ENCODE peak calls at places on chromosomes 13 and 19, in four cellular contexts. Z is H1, A is HepG2, L is GM12878. Y is an unnamed sample.

GRCh38 chr13:79423801-79424642 is 18.0 kb upstream of the RBM26 start:
- DNase-seq in Z (no peak), A (peak), L (no peak), Y (peak)

GRCh38 chr13:64278493-64278892 is 2862.8 kb upstream of the PCDH20 start:
- DNase-seq in Z (no peak), A (no peak), L (no peak), Y (no peak)

GRCh38 chr13:34432234-34432633 is 509.8 kb upstream of the NBEA start:
- DNase-seq in Z (no peak), A (no peak), L (no peak), Y (no peak)

GRCh38 chr19:38850976-38851621 is 1.3 kb upstream of the HNRNPL start:
- DNase-seq in Z (no peak), A (no peak), L (no peak), Y (peak)

GRCh38 chr19:19034204-19034624 is 811 bp downstream of the ARMC6 start:
- DNase-seq in Z (peak), A (peak), L (peak), Y (peak)

GRCh38 chr19:52140077-52140710 is 456 bp upstream of the ZNF616 start:
- DNase-seq in Z (no peak), A (peak), L (no peak), Y (no peak)

GRCh38 chr19:9487016-9487415 is 11.4 kb downstream of the ZNF560 start:
- DNase-seq in Z (no peak), A (no peak), L (no peak), Y (no peak)

GRCh38 chr13:82614086-82614485 is 1268.2 kb downstream of the SLITRK1 start:
- DNase-seq in Z (no peak), A (no peak), L (no peak), Y (no peak)

GRCh38 chr13:71870036-71870435 is 3.0 kb upstream of the DACH1 start:
- DNase-seq in Z (no peak), A (no peak), L (no peak), Y (no peak)

GRCh38 chr13:53150568-53150967 is 122.0 kb downstream of the OLFM4 start:
- DNase-seq in Z (no peak), A (no peak), L (no peak), Y (no peak)

GRCh38 chr19:5674734-5675133 is 5.6 kb downstream of the MICOS13 start:
- DNase-seq in Z (no peak), A (no peak), L (no peak), Y (no peak)

GRCh38 chr13:35987572-35988513 is 143.3 kb downstream of the DCLK1 start:
- DNase-seq in Z (no peak), A (no peak), L (no peak), Y (no peak)

GRCh38 chr19:5035817-5036732 is 67.2 kb downstream of the KDM4B start:
- DNase-seq in Z (no peak), A (no peak), L (no peak), Y (no peak)

GRCh38 chr13:98487016-98487415 is 89.9 kb downstream of the STK24 start:
- DNase-seq in Z (no peak), A (no peak), L (no peak), Y (no peak)

GRCh38 chr19:35216833-35217707 is 11.5 kb downstream of the FAM187B start:
- DNase-seq in Z (no peak), A (no peak), L (no peak), Y (no peak)

GRCh38 chr19:4172861-4173473 is 9.4 kb downstream of the SIRT6 start:
- DNase-seq in Z (no peak), A (no peak), L (no peak), Y (peak)

GRCh38 chr13:75704942-75705320 is 68.8 kb downstream of the LMO7 start:
- DNase-seq in Z (no peak), A (no peak), L (no peak), Y (no peak)

GRCh38 chr13:92136449-92137180 is 738.2 kb downstream of the GPC5 start:
- DNase-seq in Z (no peak), A (no peak), L (no peak), Y (no peak)

GRCh38 chr19:11196406-11197287 is 698 bp downstream of the KANK2 start:
- DNase-seq in Z (no peak), A (no peak), L (no peak), Y (peak)

GRCh38 chr13:25690582-25690981 is 318.8 kb downstream of the ATP8A2 start:
- DNase-seq in Z (no peak), A (no peak), L (no peak), Y (no peak)

GRCh38 chr13:77545626-77546412 is 10.3 kb downstream of the SCEL start:
- DNase-seq in Z (no peak), A (no peak), L (no peak), Y (no peak)

GRCh38 chr19:43464089-43464775 is 1.2 kb downstream of the LYPD3 start:
- DNase-seq in Z (no peak), A (no peak), L (no peak), Y (peak)

GRCh38 chr13:40440990-40441820 is 225.2 kb downstream of the FOXO1 start:
- DNase-seq in Z (no peak), A (no peak), L (no peak), Y (peak)

GRCh38 chr13:60591348-60591747 is 194.3 kb downstream of the TDRD3 start:
- DNase-seq in Z (no peak), A (no peak), L (no peak), Y (no peak)

DNA sequence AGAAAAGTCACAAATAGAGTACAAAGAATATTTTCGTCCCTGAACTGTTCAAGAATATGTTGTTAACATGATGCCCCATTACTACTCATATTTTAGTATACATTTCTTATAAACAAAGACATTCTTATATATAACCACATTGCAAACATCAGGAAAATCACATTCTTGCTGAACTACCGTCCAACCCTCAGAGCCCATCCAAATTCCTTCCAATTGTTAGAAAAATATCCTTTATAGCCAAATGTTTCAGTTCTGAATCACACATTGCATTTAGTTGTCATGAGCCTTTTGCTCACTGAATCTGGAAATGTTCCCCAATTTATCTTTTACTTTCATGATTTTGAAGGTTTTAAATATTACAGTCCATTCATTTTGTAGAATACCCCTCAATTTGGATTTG is 467.8 kb upstream of the ARGLU1 start:
- DNase-seq in Z (no peak), A (no peak), L (no peak), Y (no peak)
- TF ChIP-seq TCF12 in Z (no peak), A (no peak), L (no peak), Y (no peak)

GRCh38 chr19:55635856-55636440 is 4.9 kb upstream of the ZNF580 start:
- DNase-seq in Z (no peak), A (no peak), L (no peak), Y (peak)

GRCh38 chr19:55633866-55634265 is 6.9 kb upstream of the ZNF580 start:
- DNase-seq in Z (no peak), A (no peak), L (no peak), Y (no peak)

GRCh38 chr19:55635334-55635717 is 5.5 kb upstream of the ZNF580 start:
- DNase-seq in Z (no peak), A (no peak), L (no peak), Y (no peak)

GRCh38 chr19:55636723-55637122 is 4.1 kb upstream of the ZNF580 start:
- DNase-seq in Z (no peak), A (no peak), L (no peak), Y (no peak)

GRCh38 chr19:55632463-55632834 is 8.1 kb upstream of the ZNF784 start:
- DNase-seq in Z (no peak), A (peak), L (peak), Y (peak)
- TF ChIP-seq TCF12 in Z (no peak), A (no peak), L (no peak), Y (no peak)

DNA sequence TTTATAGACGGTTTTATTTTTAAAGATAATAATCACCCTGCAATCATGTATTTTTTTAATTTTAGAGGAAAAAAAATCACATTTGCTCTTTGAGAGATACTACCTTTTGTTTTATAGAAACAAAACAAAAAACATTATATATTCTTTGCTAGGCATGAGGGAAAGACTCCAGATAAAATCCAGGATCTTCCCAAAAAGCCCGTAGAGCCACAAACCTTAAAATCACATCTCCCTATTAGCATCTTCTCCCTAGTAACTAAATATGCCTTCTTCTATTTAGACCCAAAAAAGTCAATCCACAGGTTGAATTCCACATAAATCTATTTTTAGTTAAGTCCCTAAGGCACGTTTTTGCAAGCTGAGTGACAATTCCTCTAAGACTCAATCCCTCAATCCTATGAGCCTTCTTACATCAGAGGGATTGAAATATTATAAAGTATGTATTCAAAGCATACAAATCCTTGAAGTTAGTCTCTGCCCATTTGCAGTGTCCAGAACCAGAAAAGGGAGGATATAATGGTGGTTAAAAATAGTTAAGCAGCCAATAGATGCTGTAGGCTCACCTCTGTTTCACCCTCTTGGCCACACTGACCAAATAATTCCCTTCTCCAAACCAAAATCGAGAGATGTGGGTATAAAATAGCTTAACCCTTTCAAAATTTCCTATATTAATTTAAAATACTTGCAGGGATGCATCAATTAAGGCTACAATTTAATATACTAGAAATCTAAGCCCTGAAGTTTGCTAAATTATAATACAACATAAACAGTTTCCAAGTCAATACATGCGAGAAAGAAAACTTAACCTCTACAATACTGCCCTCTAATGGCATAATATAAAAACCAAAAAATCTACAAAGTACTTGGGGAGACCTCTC is 64.0 kb downstream of the SERP2 start:
- DNase-seq in Z (no peak), A (peak), L (no peak), Y (no peak)
- TF ChIP-seq TCF12 in Z (no peak), A (no peak), L (no peak), Y (no peak)

DNA sequence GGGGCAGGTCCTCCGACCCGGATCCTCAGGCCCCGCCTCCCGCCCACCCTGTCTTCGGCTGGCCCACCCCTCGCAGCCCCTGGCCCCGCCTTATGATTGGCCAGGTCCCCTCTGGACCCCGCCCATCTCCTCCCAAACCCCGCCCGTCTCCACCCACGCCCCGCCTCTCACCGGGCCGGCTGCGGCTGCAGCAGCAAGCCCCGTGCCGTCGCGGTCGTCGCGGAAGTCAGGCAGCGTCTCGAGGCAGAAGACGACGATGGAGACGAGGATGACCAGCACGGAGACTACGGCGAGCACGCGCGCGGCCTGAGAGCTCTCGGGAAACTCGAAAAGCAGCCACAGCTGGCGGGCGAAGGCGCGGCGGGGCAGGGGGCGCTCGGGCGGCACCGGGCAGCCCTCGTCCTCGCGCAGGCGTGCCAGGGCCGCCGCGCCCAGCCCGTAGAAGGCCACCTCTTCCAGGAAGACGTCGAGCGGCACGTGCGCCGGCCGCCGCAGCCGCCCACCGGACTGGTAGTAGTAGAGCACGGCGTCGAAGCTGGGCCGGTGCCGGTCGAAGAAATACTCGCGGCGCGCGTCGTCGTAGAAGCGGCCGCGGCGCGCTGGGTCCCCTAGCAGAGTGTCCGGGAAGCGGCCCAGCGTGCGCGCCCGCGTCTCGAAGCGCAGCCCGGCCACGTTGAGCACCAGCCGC is 495 bp downstream of the KCNA7 start:
- DNase-seq in Z (no peak), A (no peak), L (no peak), Y (peak)
- TF ChIP-seq TCF12 in Z (no peak), A (no peak), L (no peak), Y (no peak)

GRCh38 chr13:33174491-33174890 is 111.1 kb downstream of the STARD13 start:
- DNase-seq in Z (no peak), A (no peak), L (no peak), Y (peak)

GRCh38 chr13:33172911-33173310 is 112.6 kb downstream of the STARD13 start:
- DNase-seq in Z (no peak), A (no peak), L (no peak), Y (no peak)

GRCh38 chr13:33176526-33176925 is 109.0 kb downstream of the STARD13 start:
- DNase-seq in Z (no peak), A (no peak), L (no peak), Y (no peak)

GRCh38 chr13:33175991-33176390 is 109.6 kb downstream of the STARD13 start:
- DNase-seq in Z (no peak), A (no peak), L (no peak), Y (no peak)

GRCh38 chr13:33174980-33175379 is 110.6 kb downstream of the STARD13 start:
- DNase-seq in Z (no peak), A (no peak), L (no peak), Y (no peak)
- TF ChIP-seq TCF12 in Z (no peak), A (no peak), L (no peak), Y (no peak)

GRCh38 chr13:51083706-51084105 is 27.4 kb downstream of the C13orf42 start:
- DNase-seq in Z (no peak), A (no peak), L (no peak), Y (no peak)
- TF ChIP-seq TCF12 in Z (no peak), A (no peak), L (no peak), Y (no peak)

Y was measured in SK-N-SH.